ENCODE peak calls at places on chromosome 22, in ten cellular contexts. W is A549, H is GM12865, V is SHP77, X is left colon, O is mammary epithelial cell, B is non-pigmented ciliary epithelial cell, T is AML-193, S is T47D, E is pulmonary artery endothelial cell. Q is an unnamed sample.

GRCh38 chr22:20965888-20966855 is 883 bp upstream of the AIFM3 start:
- DNase-seq in W (no peak), H (no peak), V (no peak), X (peak; percentile 81), O (no peak), B (no peak), T (no peak), S (no peak), E (no peak), Q (no peak)

GRCh38 chr22:36194971-36195370 is 6.6 kb downstream of the APOL4 start:
- DNase-seq in W (peak; percentile 59), H (peak; percentile 56), V (peak; percentile 34), X (peak; percentile 58), O (peak; percentile 32), B (no peak), T (peak; percentile 49), S (no peak), E (peak; percentile 39), Q (peak; percentile 24)

GRCh38 chr22:38618682-38619081 is 37.5 kb downstream of the FAM227A start:
- DNase-seq in W (no peak), H (no peak), V (no peak), X (no peak), O (no peak), B (no peak), T (no peak), S (no peak), E (no peak), Q (no peak)

GRCh38 chr22:30400159-30400558 is 3.3 kb downstream of the SEC14L2 start:
- DNase-seq in W (no peak), H (no peak), V (no peak), X (no peak), O (peak; percentile 83), B (no peak), T (no peak), S (no peak), E (no peak), Q (no peak)

GRCh38 chr22:45072322-45072903 is 62.6 kb upstream of the PHF21B start:
- DNase-seq in W (peak; percentile 52), H (no peak), V (no peak), X (no peak), O (peak; percentile 88), B (no peak), T (no peak), S (no peak), E (no peak), Q (no peak)

GRCh38 chr22:42515896-42516295 is 3.7 kb downstream of the RRP7A start:
- DNase-seq in W (no peak), H (no peak), V (no peak), X (no peak), O (no peak), B (no peak), T (no peak), S (no peak), E (no peak), Q (no peak)

GRCh38 chr22:30422481-30423295 is 2.9 kb upstream of the MTFP1 start:
- DNase-seq in W (peak; percentile 86), H (no peak), V (peak; percentile 26), X (peak; percentile 65), O (peak; percentile 97), B (peak; percentile 89), T (peak; percentile 16), S (no peak), E (no peak), Q (no peak)

GRCh38 chr22:44452531-44453420 is 45.3 kb downstream of the RTL6 start:
- DNase-seq in W (no peak), H (no peak), V (no peak), X (no peak), O (no peak), B (no peak), T (no peak), S (no peak), E (no peak), Q (no peak)

GRCh38 chr22:49570032-49570848 is 257.4 kb downstream of the BRD1 start:
- DNase-seq in W (no peak), H (no peak), V (no peak), X (no peak), O (no peak), B (no peak), T (no peak), S (no peak), E (no peak), Q (no peak)

GRCh38 chr22:38453065-38453672 is 1.8 kb downstream of the KCNJ4 start:
- DNase-seq in W (no peak), H (no peak), V (no peak), X (no peak), O (no peak), B (no peak), T (no peak), S (no peak), E (no peak), Q (no peak)

GRCh38 chr22:38733329-38734202 is 22.2 kb downstream of the SUN2 start:
- DNase-seq in W (peak; percentile 29), H (peak; percentile 55), V (peak; percentile 90), X (peak; percentile 81), O (no peak), B (no peak), T (no peak), S (peak; percentile 28), E (no peak), Q (peak; percentile 61)

GRCh38 chr22:49295851-49296560 is 531.7 kb downstream of the BRD1 start:
- DNase-seq in W (no peak), H (no peak), V (no peak), X (no peak), O (no peak), B (no peak), T (no peak), S (no peak), E (no peak), Q (no peak)

GRCh38 chr22:46054878-46055158 is 77.9 kb upstream of the WNT7B start:
- DNase-seq in W (no peak), H (no peak), V (no peak), X (peak; percentile 30), O (no peak), B (no peak), T (no peak), S (no peak), E (no peak), Q (no peak)

GRCh38 chr22:27972732-27973698 is 54.0 kb upstream of the PITPNB start:
- DNase-seq in W (no peak), H (no peak), V (no peak), X (no peak), O (no peak), B (no peak), T (no peak), S (no peak), E (no peak), Q (no peak)

GRCh38 chr22:49593509-49593908 is 234.2 kb downstream of the BRD1 start:
- DNase-seq in W (no peak), H (no peak), V (no peak), X (no peak), O (no peak), B (no peak), T (no peak), S (no peak), E (no peak), Q (no peak)

GRCh38 chr22:44270556-44270880 is 42.2 kb downstream of the SHISAL1 start:
- DNase-seq in W (no peak), H (no peak), V (no peak), X (no peak), O (no peak), B (no peak), T (no peak), S (no peak), E (no peak), Q (no peak)

GRCh38 chr22:30605449-30606110 is 1.4 kb upstream of the TCN2 start:
- DNase-seq in W (peak; percentile 69), H (peak; percentile 74), V (peak; percentile 43), X (peak; percentile 79), O (peak; percentile 11), B (no peak), T (peak; percentile 60), S (no peak), E (no peak), Q (no peak)

GRCh38 chr22:24791362-24791761 is 14.6 kb upstream of the SGSM1 start:
- DNase-seq in W (no peak), H (no peak), V (no peak), X (no peak), O (no peak), B (no peak), T (no peak), S (no peak), E (no peak), Q (no peak)

GRCh38 chr22:27802389-27803079 is 978 bp upstream of the MN1 start:
- DNase-seq in W (no peak), H (no peak), V (no peak), X (no peak), O (no peak), B (no peak), T (no peak), S (no peak), E (no peak), Q (no peak)

GRCh38 chr22:42430486-42431125 is 1.6 kb downstream of the NFAM1 start:
- DNase-seq in W (no peak), H (no peak), V (no peak), X (no peak), O (no peak), B (no peak), T (peak; percentile 75), S (no peak), E (no peak), Q (no peak)

GRCh38 chr22:39988386-39989114 is 6.2 kb upstream of the FAM83F start:
- DNase-seq in W (no peak), H (no peak), V (no peak), X (no peak), O (no peak), B (no peak), T (no peak), S (no peak), E (no peak), Q (no peak)

GRCh38 chr22:23777776-23778575 is 5.3 kb downstream of the MMP11 start:
- DNase-seq in W (no peak), H (no peak), V (no peak), X (no peak), O (no peak), B (no peak), T (no peak), S (no peak), E (no peak), Q (no peak)

GRCh38 chr22:30253205-30253852 is 6.8 kb upstream of the LIF start:
- DNase-seq in W (peak; percentile 93), H (no peak), V (peak; percentile 99), X (peak; percentile 81), O (no peak), B (no peak), T (no peak), S (no peak), E (no peak), Q (peak; percentile 68)

GRCh38 chr22:49382451-49382735 is 445.3 kb downstream of the BRD1 start:
- DNase-seq in W (no peak), H (no peak), V (no peak), X (no peak), O (no peak), B (no peak), T (no peak), S (no peak), E (no peak), Q (no peak)

GRCh38 chr22:35334010-35334409 is 34.3 kb downstream of the TOM1 start:
- DNase-seq in W (no peak), H (no peak), V (no peak), X (no peak), O (no peak), B (no peak), T (no peak), S (no peak), E (no peak), Q (no peak)

GRCh38 chr22:38879102-38879729 is 7.2 kb upstream of the CBX6 start:
- DNase-seq in W (no peak), H (no peak), V (no peak), X (no peak), O (no peak), B (no peak), T (no peak), S (no peak), E (no peak), Q (no peak)

GRCh38 chr22:17792854-17793434 is 18.7 kb upstream of the BID start:
- DNase-seq in W (no peak), H (no peak), V (no peak), X (no peak), O (no peak), B (no peak), T (no peak), S (no peak), E (no peak), Q (no peak)

GRCh38 chr22:44546686-44547310 is 48.8 kb upstream of the RTL6 start:
- DNase-seq in W (no peak), H (no peak), V (no peak), X (no peak), O (no peak), B (no peak), T (no peak), S (no peak), E (no peak), Q (no peak)